ENCODE peak calls at places on chromosomes 12 and 14, in ten cellular contexts. I, R, G, L, U, S, W, O, V and T are unnamed samples.

GRCh38 chr12:26982866-26983265 is 31.3 kb downstream of the TM7SF3 start:
- DNase-seq in I (no peak), R (no peak), G (no peak), L (no peak), U (no peak), S (no peak), W (no peak), O (no peak), V (no peak), T (no peak)

GRCh38 chr12:132772551-132772950 is 10.9 kb upstream of the ANKLE2 start:
- DNase-seq in I (no peak), R (no peak), G (no peak), L (no peak), U (no peak), S (no peak), W (no peak), O (peak; percentile 34), V (no peak), T (no peak)

GRCh38 chr12:41521872-41522379 is 333.8 kb downstream of the PDZRN4 start:
- DNase-seq in I (no peak), R (no peak), G (no peak), L (peak; percentile 75), U (no peak), S (peak; percentile 71), W (peak; percentile 84), O (no peak), V (peak; percentile 84), T (no peak)

GRCh38 chr12:102059343-102059742 is 2.4 kb downstream of the WASHC3 start:
- DNase-seq in I (no peak), R (no peak), G (no peak), L (no peak), U (no peak), S (no peak), W (no peak), O (no peak), V (no peak), T (no peak)

GRCh38 chr14:22819191-22819988 is 4.2 kb upstream of the SLC7A7 start:
- DNase-seq in I (no peak), R (peak; percentile 65), G (peak; percentile 51), L (no peak), U (peak; percentile 49), S (no peak), W (no peak), O (peak; percentile 57), V (peak; percentile 80), T (no peak)

GRCh38 chr14:88985654-88986053 is 161.2 kb downstream of the TTC8 start:
- DNase-seq in I (no peak), R (no peak), G (no peak), L (no peak), U (no peak), S (no peak), W (no peak), O (no peak), V (no peak), T (no peak)

GRCh38 chr12:57087689-57088441 is 1.0 kb upstream of the NAB2 start:
- DNase-seq in I (peak; percentile 95), R (peak; percentile 90), G (peak; percentile 86), L (peak; percentile 88), U (peak; percentile 83), S (peak; percentile 80), W (peak; percentile 97), O (peak; percentile 86), V (peak; percentile 96), T (peak; percentile 98)

GRCh38 chr14:76446486-76446885 is 70.5 kb downstream of the ESRRB start:
- DNase-seq in I (no peak), R (no peak), G (no peak), L (no peak), U (no peak), S (no peak), W (no peak), O (no peak), V (no peak), T (no peak)

GRCh38 chr12:59843260-59843843 is 247.5 kb downstream of the SLC16A7 start:
- DNase-seq in I (no peak), R (no peak), G (no peak), L (no peak), U (no peak), S (no peak), W (no peak), O (no peak), V (no peak), T (no peak)

GRCh38 chr12:108914031-108914630 is 34.2 kb downstream of the DAO start:
- DNase-seq in I (no peak), R (no peak), G (peak; percentile 66), L (no peak), U (no peak), S (no peak), W (no peak), O (no peak), V (no peak), T (no peak)

GRCh38 chr12:75656210-75656609 is 144.8 kb upstream of the KRR1 start:
- DNase-seq in I (no peak), R (no peak), G (no peak), L (no peak), U (no peak), S (no peak), W (no peak), O (no peak), V (no peak), T (no peak)

GRCh38 chr12:67625004-67625403 is 23.5 kb upstream of the DYRK2 start:
- DNase-seq in I (no peak), R (no peak), G (no peak), L (no peak), U (no peak), S (peak; percentile 96), W (no peak), O (no peak), V (no peak), T (no peak)

GRCh38 chr12:77047341-77048202 is 17.8 kb downstream of the E2F7 start:
- DNase-seq in I (no peak), R (no peak), G (no peak), L (no peak), U (no peak), S (no peak), W (no peak), O (no peak), V (no peak), T (no peak)
- TF ChIP-seq CTCF in I (no peak), R (no peak), G (no peak), L (no peak), U (no peak), S (no peak), W (peak; percentile 45), O (no peak), V (peak; percentile 6), T (no peak)

GRCh38 chr14:36510874-36511273 is 9.2 kb downstream of the NKX2-1 start:
- DNase-seq in I (no peak), R (no peak), G (no peak), L (no peak), U (no peak), S (no peak), W (no peak), O (no peak), V (no peak), T (no peak)

GRCh38 chr14:36512585-36513003 is 7.4 kb downstream of the NKX2-1 start:
- DNase-seq in I (no peak), R (no peak), G (no peak), L (no peak), U (no peak), S (no peak), W (no peak), O (no peak), V (no peak), T (no peak)

GRCh38 chr14:36513012-36513420 is 7.0 kb downstream of the NKX2-1 start:
- DNase-seq in I (no peak), R (peak; percentile 31), G (no peak), L (no peak), U (no peak), S (no peak), W (no peak), O (no peak), V (no peak), T (no peak)

GRCh38 chr14:36513451-36514277 is 6.4 kb downstream of the NKX2-1 start:
- DNase-seq in I (peak; percentile 82), R (peak; percentile 84), G (no peak), L (no peak), U (no peak), S (no peak), W (no peak), O (no peak), V (no peak), T (no peak)

DNA sequence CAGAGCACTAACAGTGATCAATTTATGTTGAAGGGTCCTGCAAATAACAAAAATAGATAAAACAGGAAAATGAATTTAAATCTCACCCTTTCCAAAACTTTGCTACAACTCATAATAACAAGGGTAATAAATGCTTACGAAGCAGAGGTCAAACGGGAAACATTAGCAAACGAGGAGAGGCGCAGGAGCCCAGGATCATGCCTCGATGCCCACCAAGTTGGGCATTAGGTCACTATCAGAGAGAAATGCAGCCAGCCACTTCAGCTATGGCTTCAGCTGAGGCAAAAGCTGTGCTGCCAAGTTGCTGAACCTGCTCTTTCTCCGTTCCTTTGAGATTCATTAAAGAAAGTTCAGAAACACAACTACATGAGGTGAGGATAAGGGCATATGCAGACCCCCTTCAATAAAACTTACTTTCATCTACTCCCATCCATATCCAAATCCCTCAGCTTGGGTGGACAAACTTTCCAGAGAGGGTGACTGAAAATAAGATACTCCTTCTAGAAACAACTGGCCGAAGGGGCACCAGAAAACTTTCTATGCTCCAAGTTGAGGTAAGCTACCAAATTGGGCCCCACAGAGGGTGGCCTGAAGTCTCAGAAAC is 7.9 kb downstream of the NKX2-1 start:
- DNase-seq in I (no peak), R (no peak), G (no peak), L (no peak), U (no peak), S (no peak), W (no peak), O (no peak), V (no peak), T (no peak)
- TF ChIP-seq CTCF in I (no peak), R (no peak), G (no peak), L (no peak), U (no peak), S (no peak), W (no peak), O (no peak), V (no peak), T (no peak)

DNA sequence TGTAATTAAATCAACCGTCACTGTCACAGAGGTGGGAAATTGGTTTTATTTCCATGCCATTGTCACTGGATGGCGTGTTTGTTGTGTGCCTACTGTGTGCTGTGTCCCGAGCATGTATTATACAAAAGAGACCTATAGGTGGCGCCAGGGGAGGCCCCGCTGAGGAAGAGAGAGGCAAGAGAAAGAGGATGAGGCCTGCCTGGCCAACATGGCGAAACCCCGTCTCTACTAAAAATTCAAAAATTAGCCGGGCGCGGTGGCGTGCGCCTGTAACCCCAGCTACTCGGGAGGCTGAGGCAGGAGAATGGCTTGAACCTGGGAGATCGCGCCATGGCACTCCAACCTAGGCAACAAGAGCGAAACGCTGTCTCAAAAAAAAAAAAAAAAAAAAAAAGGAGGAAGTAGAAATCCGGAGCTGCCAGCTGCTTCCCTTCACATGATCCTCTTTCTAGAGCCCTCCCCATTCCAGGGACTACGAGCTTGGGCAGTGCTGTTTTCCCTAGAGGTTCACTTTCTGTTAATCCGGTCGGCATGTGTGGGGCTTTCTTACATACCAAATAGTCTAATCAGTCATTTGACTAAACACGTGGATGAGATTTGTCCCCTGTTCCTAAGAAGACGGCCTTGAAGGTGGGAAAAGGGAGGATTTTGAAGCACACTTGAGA is 6.4 kb upstream of the CCDC175 start:
- DNase-seq in I (peak; percentile 40), R (peak; percentile 45), G (no peak), L (no peak), U (no peak), S (no peak), W (no peak), O (no peak), V (no peak), T (peak; percentile 4)
- TF ChIP-seq CTCF in I (peak; percentile 16), R (peak; percentile 38), G (no peak), L (no peak), U (no peak), S (no peak), W (no peak), O (no peak), V (no peak), T (peak; percentile 36)

GRCh38 chr14:71529855-71530254 is 402.4 kb upstream of the RGS6 start:
- DNase-seq in I (no peak), R (no peak), G (peak; percentile 28), L (no peak), U (no peak), S (no peak), W (no peak), O (no peak), V (peak; percentile 86), T (no peak)
- TF ChIP-seq CTCF in I (no peak), R (no peak), G (no peak), L (no peak), U (no peak), S (no peak), W (no peak), O (no peak), V (no peak), T (no peak)